ENCODE peak calls at places on chromosome 13, in four cellular contexts. I is nucleus accumbens, W is amniotic stem cell, Q is NCI-H2081. P is an unnamed sample.

GRCh38 chr13:50589651-50590054 is 253.8 kb downstream of the DLEU7 start:
- DNase-seq in W (peak; percentile 70), I (no peak), Q (no peak), P (no peak)

GRCh38 chr13:100611678-100612492 is 23.3 kb upstream of the GGACT start:
- DNase-seq in Q (no peak), W (no peak), I (no peak), P (no peak)

GRCh38 chr13:111852701-111853100 is 214.2 kb upstream of the SOX1 start:
- DNase-seq in Q (peak; percentile 65), W (no peak), I (no peak), P (no peak)

GRCh38 chr13:76812206-76812882 is 73.9 kb downstream of the KCTD12 start:
- DNase-seq in I (no peak), W (no peak), Q (no peak), P (no peak)

GRCh38 chr13:49679244-49679643 is 12.0 kb downstream of the EBPL start:
- DNase-seq in Q (no peak), I (no peak), W (no peak), P (no peak)

GRCh38 chr13:21123956-21124355 is 52.4 kb downstream of the SKA3 start:
- DNase-seq in Q (no peak), I (no peak), W (no peak), P (no peak)

GRCh38 chr13:110942248-110942981 is 27.5 kb upstream of the ANKRD10 start:
- DNase-seq in I (no peak), W (no peak), Q (no peak), P (no peak)

GRCh38 chr13:18947376-18947977 is 234.1 kb downstream of the TUBA3C start:
- DNase-seq in I (no peak), W (no peak), Q (no peak), P (no peak)

GRCh38 chr13:23748591-23748990 is 140.6 kb downstream of the MIPEP start:
- DNase-seq in W (no peak), Q (no peak), I (no peak), P (no peak)

GRCh38 chr13:112446867-112447266 is 70.7 kb downstream of the SPACA7 start:
- DNase-seq in I (no peak), W (no peak), Q (no peak), P (no peak)

GRCh38 chr13:106466691-106467405 is 68.6 kb downstream of the EFNB2 start:
- DNase-seq in Q (no peak), I (no peak), W (no peak), P (peak; percentile 31)

GRCh38 chr13:99363391-99363790 is 56.2 kb upstream of the GPR183 start:
- DNase-seq in Q (no peak), I (no peak), W (no peak), P (no peak)

GRCh38 chr13:72507394-72508199 is 219.8 kb downstream of the MZT1 start:
- DNase-seq in Q (no peak), I (no peak), W (no peak), P (no peak)

GRCh38 chr13:33139186-33139585 is 123.0 kb downstream of the KL start:
- DNase-seq in W (no peak), I (no peak), Q (no peak), P (no peak)

GRCh38 chr13:94464771-94465170 is 14.7 kb downstream of the DCT start:
- DNase-seq in Q (no peak), I (no peak), W (no peak), P (no peak)

GRCh38 chr13:88751994-88752393 is 1080.8 kb downstream of the SLITRK5 start:
- DNase-seq in Q (peak; percentile 8), W (no peak), I (no peak), P (no peak)

GRCh38 chr13:90562388-90562787 is 785.1 kb upstream of the MIR17HG start:
- DNase-seq in W (no peak), Q (no peak), I (no peak), P (no peak)

GRCh38 chr13:28489536-28489935 is 5.4 kb downstream of the FLT1 start:
- DNase-seq in W (no peak), Q (no peak), I (no peak), P (no peak)

GRCh38 chr13:110308377-110309158 is 1.5 kb downstream of the COL4A2 start:
- DNase-seq in Q (peak; percentile 43), I (no peak), W (no peak), P (no peak)

GRCh38 chr13:40622761-40623160 is 43.7 kb downstream of the FOXO1 start:
- DNase-seq in Q (no peak), W (no peak), I (no peak), P (no peak)

GRCh38 chr13:28529836-28530235 is 34.9 kb upstream of the FLT1 start:
- DNase-seq in Q (no peak), W (no peak), I (no peak), P (no peak)

GRCh38 chr13:50341526-50341925 is 326.3 kb downstream of the KCNRG start:
- DNase-seq in Q (no peak), I (no peak), W (no peak), P (no peak)

P was measured in smooth muscle cell of the brain vasculature.